ENCODE peak calls at places on chromosomes 3 and 15, in four cellular contexts. L is LoVo; N is NCI-H460; J is stimulated activated CD4-positive, alpha-beta T cell treated with anti-CD3 and anti-CD28 coated beads, TNF-alpha, amount 100 ng/mL, for 48 hours. B is an unnamed sample.

GRCh38 chr3:13846716-13847570 is 32.9 kb downstream of the WNT7A start:
- DNase-seq in L (no peak), N (no peak), J (no peak), B (no peak)

GRCh38 chr3:123719785-123720531 is 135.1 kb upstream of the HACD2 start:
- DNase-seq in J (no peak), N (no peak), L (no peak), B (no peak)

GRCh38 chr15:85406916-85407315 is 26.5 kb downstream of the AKAP13 start:
- DNase-seq in N (no peak), L (no peak), J (no peak), B (no peak)

GRCh38 chr3:188772886-188773285 is 398.9 kb upstream of the TPRG1 start:
- DNase-seq in N (no peak), L (no peak), J (no peak), B (no peak)

GRCh38 chr3:48428088-48428862 is 1.6 kb downstream of the PLXNB1 start:
- DNase-seq in N (no peak), J (no peak), L (peak), B (no peak)

GRCh38 chr3:77620009-77620408 is 580.1 kb downstream of the ROBO2 start:
- DNase-seq in N (no peak), J (no peak), L (no peak), B (no peak)

GRCh38 chr3:141227752-141228151 is 3.9 kb upstream of the PXYLP1 start:
- DNase-seq in L (no peak), J (no peak), N (no peak), B (no peak)

GRCh38 chr3:119831022-119831421 is 49.1 kb downstream of the NR1I2 start:
- DNase-seq in J (no peak), N (no peak), L (no peak), B (no peak)

GRCh38 chr3:51384145-51384729 is 854 bp upstream of the MANF start:
- DNase-seq in N (no peak), L (peak), J (no peak), B (no peak)

GRCh38 chr15:83292317-83292716 is 7.9 kb upstream of the BNC1 start:
- DNase-seq in N (no peak), L (no peak), J (no peak), B (no peak)

GRCh38 chr15:45871121-45871855 is 236.5 kb downstream of the SQOR start:
- DNase-seq in J (no peak), L (no peak), N (no peak), B (no peak)

GRCh38 chr3:48524970-48525369 is 21.0 kb upstream of the SHISA5 start:
- DNase-seq in N (no peak), J (no peak), L (no peak), B (no peak)

GRCh38 chr15:70762469-70763119 is 764 bp downstream of the UACA start:
- DNase-seq in L (peak), J (no peak), N (no peak), B (peak)

GRCh38 chr15:45747426-45747825 is 112.6 kb downstream of the SQOR start:
- DNase-seq in L (no peak), N (no peak), J (no peak), B (no peak)

GRCh38 chr3:152192050-152192449 is 76.7 kb upstream of the MBNL1 start:
- DNase-seq in N (no peak), L (no peak), J (no peak), B (no peak)

GRCh38 chr15:90893175-90894090 is 9.1 kb downstream of the FES start:
- DNase-seq in L (no peak), N (no peak), J (no peak), B (peak)

GRCh38 chr3:112128843-112129727 is 4.0 kb downstream of the GCSAM start:
- DNase-seq in J (peak), L (no peak), N (no peak), B (no peak)

GRCh38 chr15:34038404-34039179 is 412 bp downstream of the AVEN start:
- DNase-seq in J (peak), N (peak), L (peak), B (no peak)

GRCh38 chr3:143291826-143292447 is 172.4 kb downstream of the CHST2 start:
- DNase-seq in J (no peak), N (no peak), L (no peak), B (no peak)

GRCh38 chr3:29597376-29598008 is 316.6 kb downstream of the RBMS3 start:
- DNase-seq in N (no peak), L (no peak), J (no peak), B (no peak)

GRCh38 chr3:171183042-171183441 is 156.5 kb upstream of the SLC2A2 start:
- DNase-seq in N (peak), J (no peak), L (no peak), B (no peak)

GRCh38 chr3:188421836-188422540 is 268.0 kb downstream of the LPP start:
- DNase-seq in J (no peak), N (no peak), L (no peak), B (no peak)

GRCh38 chr15:89665449-89666146 is 10.3 kb upstream of the KIF7 start:
- DNase-seq in L (peak), J (no peak), N (peak), B (no peak)

GRCh38 chr3:23831517-23832394 is 26.0 kb downstream of the UBE2E1 start:
- DNase-seq in J (no peak), N (no peak), L (no peak), B (no peak)

GRCh38 chr3:16885588-16885903 is 791 bp downstream of the PLCL2 start:
- DNase-seq in J (no peak), N (no peak), L (peak), B (no peak)